ENCODE peak calls at places on chromosomes 11 and 22, in nine cellular contexts. E, T, C, X, O, P, W, D and L are unnamed samples. For H3K27me3 and H3K36me3, the result is how much of the 10 kb centered on the place peaks cover.

GRCh38 chr11:123363556-123363955 is 66.5 kb upstream of the GRAMD1B start:
- DNase-seq in W (no peak), D (no peak), P (no peak), O (no peak), X (peak), E (no peak), C (no peak), T (no peak), L (no peak)

GRCh38 chr11:64559351-64560138 is 31.5 kb upstream of the SLC22A12 start:
- DNase-seq in P (no peak), C (peak), X (no peak), W (no peak), E (no peak), D (no peak), O (no peak), T (no peak), L (no peak)

GRCh38 chr11:75468534-75469340 is 35.7 kb upstream of the KLHL35 start:
- DNase-seq in D (no peak), T (no peak), W (no peak), O (peak), P (no peak), C (no peak), X (peak), E (no peak), L (no peak)

GRCh38 chr11:10688401-10688800 is 5.2 kb downstream of the IRAG1 start:
- DNase-seq in T (no peak), E (peak), X (no peak), C (peak), W (no peak), D (no peak), P (no peak), O (no peak), L (no peak)

GRCh38 chr11:35105319-35106063 is 33.5 kb upstream of the CD44 start:
- DNase-seq in E (no peak), T (no peak), W (no peak), X (peak), P (peak), O (peak), D (no peak), C (no peak), L (no peak)

GRCh38 chr11:9953994-9954626 is 290.2 kb downstream of the SWAP70 start:
- DNase-seq in E (no peak), P (no peak), C (no peak), W (no peak), T (no peak), O (no peak), X (no peak), D (no peak), L (no peak)

GRCh38 chr22:17836977-17837742 is 62.9 kb upstream of the BID start:
- DNase-seq in C (peak), T (no peak), W (no peak), O (peak), P (no peak), X (no peak), E (no peak), D (no peak), L (no peak)

GRCh38 chr11:94107363-94107762 is 21.3 kb upstream of the PANX1 start:
- DNase-seq in C (peak), P (no peak), O (no peak), T (no peak), D (no peak), X (no peak), E (no peak), W (no peak), L (no peak)

GRCh38 chr11:2669926-2670469 is 29.8 kb downstream of the KCNQ1OT1 start:
- DNase-seq in W (no peak), X (no peak), E (no peak), O (no peak), C (no peak), D (no peak), T (no peak), P (no peak), L (no peak)

GRCh38 chr22:27731621-27732020 is 69.9 kb downstream of the MN1 start:
- DNase-seq in C (no peak), X (no peak), D (no peak), O (no peak), P (no peak), E (no peak), T (no peak), W (no peak), L (no peak)

GRCh38 chr11:69301491-69302401 is 7.8 kb downstream of the MYEOV start:
- DNase-seq in X (no peak), P (no peak), D (no peak), W (no peak), C (no peak), E (peak), T (no peak), O (peak), L (no peak)

GRCh38 chr11:63915961-63916836 is 765 bp downstream of the RCOR2 start:
- DNase-seq in O (peak), E (no peak), D (no peak), C (peak), X (peak), W (no peak), T (no peak), P (peak), L (no peak)

GRCh38 chr11:32386770-32387377 is 48.5 kb downstream of the WT1 start:
- DNase-seq in O (no peak), C (no peak), D (no peak), T (no peak), E (peak), W (no peak), X (peak), P (peak), L (no peak)

GRCh38 chr11:127859941-127860354 is 727.4 kb downstream of the ETS1 start:
- DNase-seq in P (no peak), X (peak), W (no peak), C (no peak), D (no peak), T (no peak), O (no peak), E (peak), L (no peak)

GRCh38 chr11:130070109-130070828 is 575 bp downstream of the APLP2 start:
- DNase-seq in T (peak), C (peak), E (peak), O (peak), P (peak), W (peak), X (no peak), D (peak), L (peak)

GRCh38 chr22:41425704-41426365 is 20.8 kb downstream of the TOB2 start:
- DNase-seq in D (peak), T (peak), P (peak), O (no peak), W (no peak), C (no peak), X (no peak), E (peak), L (no peak)

GRCh38 chr11:61980783-61981541 is 13.5 kb upstream of the FTH1 start:
- DNase-seq in C (no peak), D (no peak), P (no peak), T (no peak), O (peak), E (peak), W (no peak), X (no peak), L (no peak)

GRCh38 chr22:48237466-48237865 is 1475.0 kb downstream of the TBC1D22A start:
- DNase-seq in E (no peak), C (no peak), W (no peak), X (no peak), O (no peak), T (no peak), D (no peak), P (no peak), L (no peak)

GRCh38 chr11:72534859-72535547 is 100.7 kb upstream of the CLPB start:
- DNase-seq in O (no peak), D (no peak), W (no peak), C (peak), T (no peak), E (no peak), X (no peak), P (peak), L (no peak)

GRCh38 chr11:112785104-112785503 is 176.1 kb upstream of the NCAM1 start:
- DNase-seq in O (no peak), E (no peak), D (no peak), X (no peak), W (no peak), C (no peak), T (no peak), P (no peak), L (no peak)

DNA sequence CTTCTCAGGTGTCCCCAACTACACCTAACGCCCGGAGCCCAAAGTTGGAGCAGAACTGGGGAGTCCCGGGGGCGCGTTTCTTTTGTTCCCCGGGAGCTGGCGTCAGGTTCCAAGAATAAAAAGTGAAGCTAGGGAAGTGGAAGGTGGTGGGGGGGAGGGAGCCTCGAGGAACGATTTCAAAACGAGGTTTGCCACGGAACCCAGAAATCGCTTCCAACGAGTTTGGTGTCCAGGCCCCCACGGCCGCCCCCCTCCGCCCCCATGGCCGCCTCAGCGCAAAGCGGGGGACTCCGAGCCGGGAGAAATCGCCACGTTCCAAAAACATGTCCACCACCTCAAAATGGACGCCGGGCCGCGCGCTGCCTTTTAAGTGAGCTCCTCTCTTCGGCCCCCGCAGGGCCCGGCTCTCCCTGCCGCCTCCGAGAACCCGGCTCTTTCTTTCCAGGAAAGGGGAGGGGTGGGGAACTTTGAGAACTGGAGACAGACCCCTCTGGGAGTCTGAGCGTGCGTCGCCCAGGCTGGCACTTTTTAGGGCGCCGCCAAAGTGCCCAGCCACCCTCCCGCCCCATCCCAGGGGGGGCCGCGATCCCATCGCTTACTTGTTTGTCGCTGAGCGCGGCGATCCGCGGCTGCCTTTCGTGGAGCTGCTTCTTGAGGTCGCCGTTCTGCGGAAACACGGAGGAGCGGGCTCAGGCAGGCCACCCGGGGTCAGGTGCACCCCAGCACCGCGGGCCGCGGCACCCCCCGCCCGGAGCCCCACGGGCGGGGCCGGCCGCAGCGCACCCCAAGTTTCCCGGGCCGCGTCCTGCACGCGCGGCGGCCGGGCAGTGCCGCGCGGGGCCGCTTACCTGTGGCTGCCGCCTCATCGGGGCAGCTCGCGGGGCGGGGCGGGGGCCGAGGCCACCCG is 1.6 kb downstream of the PHF21B start:
- DNase-seq in O (no peak), X (peak), C (peak), W (no peak), P (peak), T (no peak), D (no peak), E (peak), L (no peak)
- H3K4me3 ChIP-seq in O (peak), X (peak), C (peak), W (no peak), P (peak), T (no peak), D (no peak), E (peak), L (no peak)

DNA sequence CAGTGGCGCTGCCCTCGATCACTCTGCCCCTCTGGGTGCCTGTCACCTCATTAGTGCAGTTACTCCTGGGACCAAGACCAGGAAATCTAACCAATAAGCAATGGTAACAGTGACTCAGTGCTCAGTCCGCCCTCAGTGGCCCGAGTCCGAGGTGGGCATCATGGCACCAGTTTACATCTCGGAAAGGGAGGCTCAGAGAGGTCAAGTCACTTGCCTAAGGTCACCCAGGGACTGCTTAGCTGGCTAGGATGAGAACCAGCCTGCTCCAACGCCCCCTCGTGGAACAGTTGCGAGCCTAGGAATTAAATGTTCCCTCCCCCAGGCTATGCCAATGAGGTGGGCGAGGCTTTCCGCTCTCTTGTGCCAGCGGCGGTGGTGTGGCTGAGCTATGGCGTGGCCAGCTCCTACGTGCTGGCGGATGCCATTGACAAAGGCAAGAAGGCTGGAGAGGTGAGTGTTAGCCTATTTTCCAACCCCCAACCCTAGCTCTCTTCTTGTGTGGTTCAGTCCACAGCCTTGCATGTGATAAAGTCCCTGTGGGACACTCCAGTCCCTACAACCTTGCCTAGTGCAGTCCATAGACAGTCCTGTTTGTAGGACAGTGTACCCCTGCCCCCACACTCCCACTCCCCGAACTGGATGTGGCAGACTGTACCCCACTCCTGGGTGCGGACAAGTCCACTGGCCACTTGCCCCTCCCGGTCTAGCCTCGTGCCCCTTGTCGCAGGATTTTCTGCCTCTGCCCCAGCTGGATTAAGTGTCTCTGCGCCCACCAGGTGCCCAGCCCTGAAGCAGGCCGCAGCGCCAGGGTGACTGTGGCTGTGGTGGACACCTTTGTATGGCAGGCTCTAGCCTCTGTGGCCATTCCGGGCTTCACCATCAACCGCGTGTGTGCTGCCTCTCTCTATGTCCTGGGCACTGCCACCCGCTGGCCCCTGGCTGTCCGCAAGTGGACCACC is 1.1 kb downstream of the MTFP1 start:
- DNase-seq in W (peak), O (peak), T (peak), X (peak), P (peak), D (peak), C (peak), E (peak), L (peak)
- H3K27me3 ChIP-seq in W (under half), O (under half), T (under half), X (under half), P (under half), D (under half), C (under half), E (under half), L (under half)

DNA sequence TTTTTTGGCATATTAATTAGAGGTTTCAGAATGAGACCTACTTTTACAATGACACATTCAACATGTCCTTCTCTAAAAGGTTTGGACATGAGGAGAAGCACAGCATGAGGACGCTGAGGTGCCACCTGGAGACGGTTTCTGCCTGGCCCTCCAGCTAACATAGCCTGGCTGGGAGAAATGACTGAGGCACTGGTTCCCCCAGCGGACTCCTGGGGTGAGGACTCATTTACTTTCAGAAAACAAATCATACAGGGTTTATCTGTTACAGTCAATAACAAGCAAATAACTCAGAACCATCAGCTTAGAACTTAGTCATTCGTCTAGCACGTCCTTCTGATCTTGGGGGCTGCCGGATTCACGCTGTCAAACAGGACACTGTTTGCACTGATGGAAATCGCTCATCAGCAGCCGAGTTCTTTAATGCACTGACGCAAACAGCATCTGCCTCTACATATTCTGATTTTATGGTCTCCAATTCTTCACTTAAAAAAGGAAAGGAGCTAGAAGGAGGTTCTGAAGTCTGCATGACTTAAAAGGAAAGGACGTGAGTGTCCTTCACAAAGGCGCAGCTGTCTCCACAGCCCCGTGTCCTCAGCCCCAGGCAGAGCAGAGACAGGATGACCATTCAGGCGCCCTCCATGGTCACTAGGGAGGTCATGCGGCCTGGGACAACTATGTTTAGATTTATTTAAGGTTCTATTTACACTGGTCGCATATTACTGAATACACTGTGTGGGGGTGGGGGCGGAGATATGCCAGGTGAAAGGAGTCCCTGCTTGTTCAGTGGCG is 44.2 kb downstream of the CERK start:
- DNase-seq in W (no peak), P (no peak), X (no peak), O (no peak), C (no peak), T (no peak), E (no peak), D (no peak), L (no peak)
- H3K36me3 ChIP-seq in W (half or more), P (half or more), X (under half), O (under half), C (under half), T (half or more), E (under half), D (under half), L (half or more)

DNA sequence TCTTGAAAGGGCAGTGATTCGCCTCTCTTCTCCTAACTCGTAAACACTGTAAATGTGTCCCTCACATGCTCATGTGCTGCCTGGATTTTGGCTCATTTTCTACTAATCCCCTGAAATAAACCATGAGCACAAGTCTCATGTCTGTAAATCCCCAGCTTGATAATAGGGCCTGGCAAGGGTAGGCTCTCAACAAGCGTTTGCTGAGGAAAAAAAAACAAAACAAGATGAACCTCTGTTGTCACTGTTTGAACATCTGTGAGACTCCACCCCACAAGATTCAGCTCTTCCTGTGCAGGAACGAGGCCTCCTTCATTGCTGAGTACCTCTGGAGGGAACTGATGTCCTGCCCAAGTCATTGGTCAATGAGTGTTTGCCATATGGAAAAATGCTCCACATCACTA is 4.5 kb upstream of the CYB5R2 start:
- DNase-seq in P (no peak), O (no peak), T (no peak), D (no peak), X (no peak), W (no peak), E (no peak), C (no peak), L (no peak)
- H3K4me3 ChIP-seq in P (no peak), O (no peak), T (no peak), D (no peak), X (no peak), W (no peak), E (no peak), C (no peak), L (no peak)

GRCh38 chr22:38943181-38943580 is 14.2 kb upstream of the APOBEC3A start:
- DNase-seq in T (no peak), C (peak), P (no peak), D (no peak), X (no peak), W (no peak), E (no peak), O (no peak), L (no peak)

GRCh38 chr22:38941488-38941987 is 15.9 kb upstream of the APOBEC3A start:
- DNase-seq in T (peak), X (no peak), E (no peak), P (no peak), D (peak), C (no peak), O (no peak), W (no peak), L (no peak)

GRCh38 chr22:38943882-38944281 is 13.5 kb upstream of the APOBEC3A start:
- DNase-seq in X (no peak), T (no peak), O (no peak), D (no peak), E (no peak), C (no peak), W (no peak), P (no peak), L (no peak)

GRCh38 chr22:38940985-38941384 is 16.4 kb upstream of the APOBEC3A start:
- DNase-seq in D (no peak), W (no peak), T (no peak), E (no peak), O (no peak), C (no peak), P (no peak), X (no peak), L (no peak)

GRCh38 chr22:38942702-38943101 is 14.7 kb upstream of the APOBEC3A start:
- DNase-seq in E (no peak), X (no peak), W (no peak), P (no peak), D (no peak), T (no peak), C (no peak), O (peak), L (no peak)
- H3K27me3 ChIP-seq in E (under half), X (under half), W (under half), P (under half), D (under half), T (under half), C (under half), O (under half), L (under half)

DNA sequence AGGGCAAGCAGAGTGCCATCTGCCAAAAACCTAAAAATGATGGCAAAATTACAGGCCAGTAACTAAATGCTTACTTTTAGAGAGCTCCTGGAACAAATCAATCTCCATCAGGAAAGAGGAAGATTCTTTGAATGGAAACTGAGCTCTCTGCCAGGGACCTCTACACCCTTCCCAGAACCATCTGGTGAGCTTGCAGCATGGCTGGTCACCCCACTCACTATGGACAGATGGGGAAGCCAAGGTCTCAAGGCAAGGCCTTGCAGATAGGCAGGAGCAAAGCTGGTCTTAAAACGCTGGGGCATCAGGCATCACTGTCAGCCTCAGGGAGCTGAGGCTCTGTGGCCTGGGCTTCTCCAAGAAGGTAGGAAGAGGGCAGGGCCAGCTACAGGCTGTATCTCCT is 36.2 kb downstream of the SERGEF start:
- DNase-seq in X (no peak), D (no peak), T (no peak), E (no peak), O (no peak), C (no peak), P (no peak), W (no peak), L (no peak)
- H3K36me3 ChIP-seq in X (under half), D (under half), T (under half), E (under half), O (under half), C (under half), P (under half), W (under half), L (under half)

GRCh38 chr11:86194998-86195397 is 49.6 kb upstream of the EED start:
- DNase-seq in C (no peak), O (no peak), D (no peak), T (no peak), W (no peak), E (no peak), P (no peak), X (no peak), L (no peak)

GRCh38 chr11:86193297-86194095 is 51.1 kb upstream of the EED start:
- DNase-seq in P (peak), W (peak), X (peak), C (peak), E (peak), T (peak), O (peak), D (peak), L (peak)

GRCh38 chr11:86191874-86192273 is 52.7 kb upstream of the EED start:
- DNase-seq in O (no peak), X (no peak), C (no peak), E (no peak), D (no peak), T (no peak), W (no peak), P (no peak), L (no peak)

GRCh38 chr11:86196291-86196690 is 48.3 kb upstream of the EED start:
- DNase-seq in W (no peak), T (no peak), E (no peak), X (no peak), C (no peak), O (no peak), D (no peak), P (no peak), L (no peak)

GRCh38 chr11:86192858-86193257 is 51.7 kb upstream of the EED start:
- DNase-seq in C (no peak), W (no peak), E (no peak), X (no peak), D (no peak), T (no peak), O (no peak), P (no peak), L (no peak)
- H3K4me3 ChIP-seq in C (peak), W (peak), E (no peak), X (peak), D (peak), T (peak), O (no peak), P (no peak), L (peak)